ENCODE peak calls at places on chromosomes 11 and 22, in nine cellular contexts. U, F, G, Y, I, H, K, P and M are unnamed samples.

GRCh38 chr11:106012744-106013143 is 9.3 kb downstream of the MSANTD4 start:
- DNase-seq in U (no peak), F (no peak), G (no peak), Y (no peak), I (peak), H (no peak), K (no peak), P (no peak), M (no peak)

GRCh38 chr11:128868851-128869671 is 2.0 kb upstream of the KCNJ1 start:
- DNase-seq in U (no peak), F (no peak), G (no peak), Y (peak), I (no peak), H (no peak), K (no peak), P (no peak), M (no peak)

GRCh38 chr11:106999203-106999602 is 19.1 kb downstream of the GUCY1A2 start:
- DNase-seq in U (no peak), F (no peak), G (no peak), Y (no peak), I (no peak), H (no peak), K (no peak), P (no peak), M (no peak)

GRCh38 chr11:95816037-95816436 is 25.7 kb downstream of the CEP57 start:
- DNase-seq in U (peak), F (no peak), G (no peak), Y (no peak), I (no peak), H (no peak), K (no peak), P (peak), M (no peak)

GRCh38 chr11:125728969-125729368 is 17.1 kb upstream of the PATE1 start:
- DNase-seq in U (no peak), F (no peak), G (no peak), Y (no peak), I (no peak), H (no peak), K (no peak), P (no peak), M (no peak)

GRCh38 chr22:46159777-46160176 is 9.5 kb downstream of the PPARA start:
- DNase-seq in U (no peak), F (no peak), G (no peak), Y (no peak), I (no peak), H (no peak), K (no peak), P (no peak), M (no peak)

GRCh38 chr22:19679476-19680099 is 34.7 kb upstream of the SEPTIN5 start:
- DNase-seq in U (peak), F (peak), G (no peak), Y (peak), I (no peak), H (peak), K (no peak), P (peak), M (peak)

GRCh38 chr11:104946907-104947306 is 21.5 kb downstream of the CASP4 start:
- DNase-seq in U (peak), F (no peak), G (no peak), Y (peak), I (no peak), H (no peak), K (peak), P (peak), M (peak)

GRCh38 chr11:9017773-9018172 is 14.0 kb upstream of the NRIP3 start:
- DNase-seq in U (no peak), F (no peak), G (no peak), Y (no peak), I (no peak), H (no peak), K (no peak), P (no peak), M (no peak)

GRCh38 chr11:63985812-63986155 is 454 bp upstream of the OTUB1 start:
- DNase-seq in U (peak), F (no peak), G (no peak), Y (peak), I (no peak), H (peak), K (peak), P (peak), M (peak)

GRCh38 chr22:45101828-45102227 is 61.9 kb upstream of the NUP50 start:
- DNase-seq in U (peak), F (peak), G (peak), Y (peak), I (peak), H (peak), K (no peak), P (peak), M (peak)

GRCh38 chr11:112999518-112999917 is 38.3 kb downstream of the NCAM1 start:
- DNase-seq in U (no peak), F (no peak), G (peak), Y (no peak), I (no peak), H (peak), K (no peak), P (no peak), M (no peak)